ENCODE peak calls at places on chromosomes 5 and 9, in four cellular contexts. Q is endothelial cell of umbilical vein, O is heart left ventricle, D is cardiac fibroblast. I is an unnamed sample.

GRCh38 chr5:139848508-139849100 is 53.0 kb downstream of the PSD2 start:
- DNase-seq in Q (peak; percentile 3), O (no peak), D (peak; percentile 27), I (no peak)

GRCh38 chr9:20593551-20593950 is 28.7 kb downstream of the MLLT3 start:
- DNase-seq in Q (peak; percentile 43), O (no peak), D (peak; percentile 79), I (peak; percentile 66)

GRCh38 chr9:125332527-125332926 is 70.9 kb downstream of the GAPVD1 start:
- DNase-seq in Q (no peak), O (no peak), D (no peak), I (no peak)

GRCh38 chr5:86542532-86542931 is 75.2 kb upstream of the COX7C start:
- DNase-seq in Q (no peak), O (no peak), D (no peak), I (no peak)

GRCh38 chr5:65663804-65664521 is 39.1 kb downstream of the SHLD3 start:
- DNase-seq in Q (peak; percentile 16), O (no peak), D (peak; percentile 36), I (peak; percentile 16)

GRCh38 chr9:128882677-128883590 is 1.0 kb downstream of the LRRC8A start:
- DNase-seq in Q (peak; percentile 49), O (no peak), D (no peak), I (no peak)

GRCh38 chr5:109688999-109689739 is 558 bp upstream of the MAN2A1 start:
- DNase-seq in Q (peak; percentile 92), O (peak; percentile 89), D (peak; percentile 93), I (peak; percentile 92)

GRCh38 chr9:125391704-125392103 is 130.1 kb downstream of the GAPVD1 start:
- DNase-seq in Q (no peak), O (no peak), D (no peak), I (no peak)

GRCh38 chr9:137026828-137027227 is 1.2 kb downstream of the ABCA2 start:
- DNase-seq in Q (no peak), O (no peak), D (no peak), I (no peak)

GRCh38 chr9:137029058-137029922 is 1.3 kb upstream of the ABCA2 start:
- DNase-seq in Q (peak; percentile 59), O (peak; percentile 77), D (peak; percentile 66), I (peak; percentile 57)

GRCh38 chr9:137028281-137029057 is 432 bp upstream of the ABCA2 start:
- DNase-seq in Q (peak; percentile 19), O (peak; percentile 78), D (peak; percentile 35), I (peak; percentile 35)

GRCh38 chr9:137027369-137028012 is 546 bp downstream of the ABCA2 start:
- DNase-seq in Q (no peak), O (no peak), D (no peak), I (no peak)

DNA sequence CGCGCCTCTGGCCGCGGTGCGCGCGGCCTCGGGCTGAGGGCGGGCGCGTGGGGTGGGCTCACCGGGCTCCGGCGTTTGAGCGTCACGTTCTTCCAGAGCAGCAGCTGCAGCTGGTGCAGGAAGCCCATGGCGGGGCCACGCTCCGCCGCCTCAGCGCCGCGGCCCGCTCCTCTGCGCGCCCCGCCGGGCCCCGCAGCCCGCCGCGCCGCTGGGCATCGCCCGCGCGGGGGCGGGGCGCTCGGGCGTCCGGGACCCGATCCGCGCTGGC is at the start of gene ABCA2:
- DNase-seq in Q (no peak), O (no peak), D (no peak), I (no peak)
- H3K4me3 ChIP-seq in Q (peak within 1 kb of the TSS; percentile 34), O (peak within 1 kb of the TSS; percentile 76), D (peak within 1 kb of the TSS; percentile 53), I (peak within 1 kb of the TSS; percentile 54)

DNA sequence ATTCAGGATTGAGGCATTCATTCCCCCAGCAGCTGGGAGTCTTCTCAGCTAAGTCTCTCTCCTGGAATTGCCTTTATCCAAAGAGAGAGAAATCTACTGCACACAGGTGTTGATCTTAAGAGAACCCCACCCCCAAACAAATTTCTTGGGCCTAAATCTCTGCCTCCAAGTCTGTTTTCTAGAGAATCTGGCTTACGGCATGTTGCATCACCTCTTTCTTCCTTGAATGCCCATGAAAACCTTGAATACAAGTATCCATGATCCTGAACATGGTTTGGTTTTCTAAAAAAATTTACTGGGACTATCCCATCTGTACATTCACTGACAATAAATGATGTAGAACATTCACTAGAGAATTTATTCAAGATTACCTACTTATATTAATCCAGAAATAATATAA is 401.6 kb downstream of the PDE4D start:
- DNase-seq in Q (no peak), O (no peak), D (no peak), I (no peak)
- TF ChIP-seq CTCF in Q (no peak), O (no peak), D (no peak), I (no peak)

GRCh38 chr9:135076143-135076875 is 11.2 kb upstream of the OLFM1 start:
- DNase-seq in Q (no peak), O (no peak), D (no peak), I (no peak)
- H3K4me3 ChIP-seq in Q (no peak overlapping the region), O (peak overlapping the region; percentile 62), D (no peak overlapping the region), I (no peak overlapping the region)

DNA sequence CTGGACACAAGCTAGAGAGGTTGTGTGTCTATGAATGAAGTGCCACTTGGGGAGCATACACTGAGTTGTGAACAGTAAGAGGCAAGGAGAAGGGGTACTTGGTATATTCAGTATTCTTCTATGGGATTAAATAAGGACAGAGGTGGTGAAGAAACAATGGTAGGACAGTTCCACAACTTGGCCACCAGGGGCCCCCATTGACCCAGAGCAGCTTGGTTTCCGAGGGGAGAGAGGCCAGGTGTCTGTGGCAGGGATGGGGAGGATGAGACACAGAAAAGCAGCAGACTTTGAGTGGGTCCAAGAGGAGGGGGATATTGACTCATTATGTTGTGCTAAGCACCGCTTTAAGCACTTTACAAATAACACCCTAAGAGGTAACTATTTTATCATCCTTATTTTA is 220.6 kb downstream of the MELK start:
- DNase-seq in Q (no peak), O (no peak), D (no peak), I (no peak)
- TF ChIP-seq CTCF in Q (no peak), O (no peak), D (peak; percentile 31), I (peak; percentile 30)

GRCh38 chr9:89548210-89548609 is 50.3 kb upstream of the SEMA4D start:
- DNase-seq in Q (no peak), O (no peak), D (no peak), I (no peak)

GRCh38 chr9:89547000-89547399 is 49.1 kb upstream of the SEMA4D start:
- DNase-seq in Q (no peak), O (no peak), D (no peak), I (no peak)

GRCh38 chr9:89553451-89554020 is 51.3 kb upstream of the GADD45G start:
- DNase-seq in Q (no peak), O (no peak), D (no peak), I (no peak)

GRCh38 chr9:89550516-89550915 is 52.6 kb upstream of the SEMA4D start:
- DNase-seq in Q (no peak), O (no peak), D (no peak), I (no peak)

GRCh38 chr9:89549031-89549644 is 51.2 kb upstream of the SEMA4D start:
- DNase-seq in Q (peak; percentile 74), O (peak; percentile 78), D (peak; percentile 76), I (peak; percentile 79)
- H3K4me3 ChIP-seq in Q (no peak overlapping the region), O (no peak overlapping the region), D (no peak overlapping the region), I (no peak overlapping the region)